ENCODE peak calls at places on chromosome 12, in six cellular contexts. One of them, this sample, is unnamed.

GRCh38 chr12:131745706-131746105 is 34.8 kb downstream of the SFSWAP start:
- DNase-seq in ovary: no peak
- DNase-seq in sigmoid colon: no peak
- DNase-seq in stomach: no peak
- DNase-seq in tibial nerve: no peak
- DNase-seq in A549: no peak
- DNase-seq in this sample: no peak

GRCh38 chr12:114976959-114977358 is 293.0 kb upstream of the TBX3 start:
- DNase-seq in A549: peak; percentile 77
- DNase-seq in ovary: no peak
- DNase-seq in stomach: no peak
- DNase-seq in sigmoid colon: no peak
- DNase-seq in tibial nerve: no peak
- DNase-seq in this sample: no peak

GRCh38 chr12:116415408-116416108 is 138.1 kb upstream of the MED13L start:
- DNase-seq in ovary: no peak
- DNase-seq in stomach: no peak
- DNase-seq in tibial nerve: no peak
- DNase-seq in sigmoid colon: no peak
- DNase-seq in A549: no peak
- DNase-seq in this sample: no peak

GRCh38 chr12:46627686-46628085 is 198.1 kb downstream of the SLC38A4 start:
- DNase-seq in sigmoid colon: no peak
- DNase-seq in tibial nerve: no peak
- DNase-seq in ovary: no peak
- DNase-seq in stomach: no peak
- DNase-seq in A549: no peak
- DNase-seq in this sample: no peak

GRCh38 chr12:91926810-91927209 is 218.8 kb downstream of the BTG1 start:
- DNase-seq in tibial nerve: no peak
- DNase-seq in A549: peak; percentile 84
- DNase-seq in stomach: no peak
- DNase-seq in sigmoid colon: no peak
- DNase-seq in ovary: no peak
- DNase-seq in this sample: no peak

GRCh38 chr12:122889658-122890561 is 6.0 kb downstream of the VPS37B start:
- DNase-seq in tibial nerve: no peak
- DNase-seq in sigmoid colon: no peak
- DNase-seq in stomach: no peak
- DNase-seq in A549: no peak
- DNase-seq in ovary: no peak
- DNase-seq in this sample: no peak

GRCh38 chr12:131766382-131767107 is 55.7 kb downstream of the SFSWAP start:
- DNase-seq in stomach: no peak
- DNase-seq in ovary: peak; percentile 25
- DNase-seq in A549: no peak
- DNase-seq in sigmoid colon: no peak
- DNase-seq in tibial nerve: no peak
- DNase-seq in this sample: no peak

GRCh38 chr12:79782197-79782890 is 91.6 kb upstream of the PAWR start:
- DNase-seq in ovary: no peak
- DNase-seq in stomach: no peak
- DNase-seq in sigmoid colon: no peak
- DNase-seq in A549: peak; percentile 19
- DNase-seq in tibial nerve: no peak
- DNase-seq in this sample: no peak

GRCh38 chr12:123131879-123132402 is 18.9 kb downstream of the PITPNM2 start:
- DNase-seq in sigmoid colon: no peak
- DNase-seq in stomach: peak; percentile 71
- DNase-seq in A549: no peak
- DNase-seq in ovary: no peak
- DNase-seq in tibial nerve: no peak
- DNase-seq in this sample: peak; percentile 59

GRCh38 chr12:86660000-86660399 is 403.8 kb upstream of the MGAT4C start:
- DNase-seq in stomach: no peak
- DNase-seq in A549: peak; percentile 88
- DNase-seq in tibial nerve: no peak
- DNase-seq in sigmoid colon: no peak
- DNase-seq in ovary: no peak
- DNase-seq in this sample: no peak

GRCh38 chr12:92551853-92552397 is 150.9 kb upstream of the PLEKHG7 start:
- DNase-seq in stomach: no peak
- DNase-seq in A549: peak; percentile 55
- DNase-seq in sigmoid colon: no peak
- DNase-seq in ovary: no peak
- DNase-seq in tibial nerve: no peak
- DNase-seq in this sample: no peak

GRCh38 chr12:43969882-43970281 is 134.0 kb downstream of the TMEM117 start:
- DNase-seq in A549: peak; percentile 41
- DNase-seq in tibial nerve: no peak
- DNase-seq in ovary: no peak
- DNase-seq in sigmoid colon: no peak
- DNase-seq in stomach: no peak
- DNase-seq in this sample: no peak

GRCh38 chr12:62900686-62901272 is 34.2 kb downstream of the PPM1H start:
- DNase-seq in A549: no peak
- DNase-seq in stomach: no peak
- DNase-seq in ovary: no peak
- DNase-seq in tibial nerve: no peak
- DNase-seq in sigmoid colon: no peak
- DNase-seq in this sample: no peak

GRCh38 chr12:31106101-31106803 is 32.6 kb downstream of the DDX11 start:
- DNase-seq in tibial nerve: no peak
- DNase-seq in A549: no peak
- DNase-seq in ovary: no peak
- DNase-seq in stomach: no peak
- DNase-seq in sigmoid colon: no peak
- DNase-seq in this sample: no peak

GRCh38 chr12:57522019-57522886 is at the start of gene MBD6:
- DNase-seq in stomach: peak; percentile 94
- DNase-seq in tibial nerve: peak; percentile 86
- DNase-seq in sigmoid colon: peak; percentile 99
- DNase-seq in ovary: peak; percentile 98
- DNase-seq in A549: peak; percentile 95
- DNase-seq in this sample: peak; percentile 94
- TF ChIP-seq EP300 in stomach: peak; percentile 2
- TF ChIP-seq EP300 in tibial nerve: peak; percentile 85
- TF ChIP-seq EP300 in sigmoid colon: no peak
- TF ChIP-seq EP300 in ovary: no peak
- TF ChIP-seq EP300 in A549: peak; percentile 25
- TF ChIP-seq EP300 in this sample: no peak

GRCh38 chr12:50162225-50162624 is 4.9 kb downstream of the CERS5 start:
- DNase-seq in tibial nerve: no peak
- DNase-seq in A549: no peak
- DNase-seq in ovary: no peak
- DNase-seq in stomach: no peak
- DNase-seq in sigmoid colon: no peak
- DNase-seq in this sample: no peak

GRCh38 chr12:50156641-50157040 is 10.5 kb downstream of the CERS5 start:
- DNase-seq in sigmoid colon: no peak
- DNase-seq in A549: no peak
- DNase-seq in ovary: no peak
- DNase-seq in tibial nerve: no peak
- DNase-seq in stomach: no peak
- DNase-seq in this sample: no peak

GRCh38 chr12:50164963-50165362 is 2.2 kb downstream of the CERS5 start:
- DNase-seq in tibial nerve: no peak
- DNase-seq in ovary: no peak
- DNase-seq in stomach: no peak
- DNase-seq in sigmoid colon: no peak
- DNase-seq in A549: no peak
- DNase-seq in this sample: no peak

GRCh38 chr12:50157259-50157658 is 9.9 kb downstream of the CERS5 start:
- DNase-seq in A549: no peak
- DNase-seq in ovary: no peak
- DNase-seq in tibial nerve: no peak
- DNase-seq in sigmoid colon: no peak
- DNase-seq in stomach: no peak
- DNase-seq in this sample: no peak

DNA sequence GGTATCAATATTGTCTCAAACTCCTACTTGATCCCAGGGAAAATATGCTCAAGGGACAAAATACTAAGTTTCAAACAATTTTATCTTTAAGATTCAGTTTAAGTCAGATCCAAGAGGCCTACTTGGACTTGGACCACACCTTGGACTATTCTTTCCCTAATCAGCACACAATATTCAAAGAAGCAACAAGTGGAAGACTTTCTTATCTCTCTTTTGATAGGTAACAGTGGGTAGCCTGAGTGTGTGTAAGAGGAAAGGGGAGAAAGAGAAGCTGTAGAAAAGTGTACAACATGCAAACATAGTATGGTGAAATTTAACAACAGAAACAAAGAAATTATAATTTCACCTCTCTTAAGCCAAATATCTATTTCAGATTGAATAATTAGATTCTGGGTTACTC is 6.5 kb downstream of the CERS5 start:
- DNase-seq in tibial nerve: no peak
- DNase-seq in A549: no peak
- DNase-seq in sigmoid colon: no peak
- DNase-seq in stomach: no peak
- DNase-seq in ovary: no peak
- DNase-seq in this sample: no peak
- TF ChIP-seq EP300 in tibial nerve: no peak
- TF ChIP-seq EP300 in A549: no peak
- TF ChIP-seq EP300 in sigmoid colon: no peak
- TF ChIP-seq EP300 in stomach: no peak
- TF ChIP-seq EP300 in ovary: no peak
- TF ChIP-seq EP300 in this sample: no peak

DNA sequence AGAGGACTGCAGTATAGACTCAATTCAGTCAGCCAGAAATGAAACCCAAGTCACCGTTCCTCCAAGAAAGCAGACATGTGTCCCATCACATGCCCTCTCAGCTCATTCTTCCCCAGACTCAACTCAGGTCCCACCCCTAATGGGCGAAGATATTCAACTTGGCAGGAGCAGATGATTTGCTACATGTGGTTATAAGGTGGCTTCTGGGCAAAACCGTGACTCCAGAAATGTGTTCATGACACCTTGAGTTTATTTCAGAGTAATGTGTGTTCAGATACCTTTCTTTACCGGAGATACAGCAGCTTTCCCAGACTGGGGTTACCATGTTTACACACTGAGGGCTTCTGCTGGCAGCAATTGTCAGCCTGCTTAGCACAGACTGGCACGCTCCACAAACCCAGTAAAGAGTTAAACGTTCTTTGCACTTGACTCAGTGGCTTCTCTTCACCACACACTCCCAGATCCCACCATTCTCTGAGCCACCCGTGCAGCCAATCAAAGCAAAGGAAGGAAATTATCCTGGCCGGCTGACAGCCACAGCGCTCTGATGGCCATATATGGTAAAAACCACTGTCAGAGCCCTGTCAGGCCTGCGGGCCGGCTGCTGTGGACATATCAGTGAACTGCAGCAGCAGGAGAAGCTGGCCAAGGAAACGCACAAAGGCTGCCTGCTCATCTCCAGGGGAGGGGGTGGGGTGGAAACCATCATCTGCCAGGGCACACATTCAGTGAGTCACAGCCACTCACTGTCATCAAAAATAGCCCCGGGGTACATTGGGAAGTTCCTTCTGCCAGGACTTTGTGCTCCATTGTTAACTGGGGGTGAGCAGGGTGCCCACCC is 39.9 kb downstream of the CORO1C start:
- DNase-seq in sigmoid colon: peak; percentile 99
- DNase-seq in stomach: peak; percentile 80
- DNase-seq in A549: peak; percentile 99
- DNase-seq in ovary: peak; percentile 95
- DNase-seq in tibial nerve: peak; percentile 90
- DNase-seq in this sample: peak; percentile 90
- TF ChIP-seq EP300 in sigmoid colon: peak; percentile 66
- TF ChIP-seq EP300 in stomach: peak; percentile 78
- TF ChIP-seq EP300 in A549: peak; percentile 40
- TF ChIP-seq EP300 in ovary: peak; percentile 41
- TF ChIP-seq EP300 in tibial nerve: peak; percentile 89
- TF ChIP-seq EP300 in this sample: peak; percentile 46

DNA sequence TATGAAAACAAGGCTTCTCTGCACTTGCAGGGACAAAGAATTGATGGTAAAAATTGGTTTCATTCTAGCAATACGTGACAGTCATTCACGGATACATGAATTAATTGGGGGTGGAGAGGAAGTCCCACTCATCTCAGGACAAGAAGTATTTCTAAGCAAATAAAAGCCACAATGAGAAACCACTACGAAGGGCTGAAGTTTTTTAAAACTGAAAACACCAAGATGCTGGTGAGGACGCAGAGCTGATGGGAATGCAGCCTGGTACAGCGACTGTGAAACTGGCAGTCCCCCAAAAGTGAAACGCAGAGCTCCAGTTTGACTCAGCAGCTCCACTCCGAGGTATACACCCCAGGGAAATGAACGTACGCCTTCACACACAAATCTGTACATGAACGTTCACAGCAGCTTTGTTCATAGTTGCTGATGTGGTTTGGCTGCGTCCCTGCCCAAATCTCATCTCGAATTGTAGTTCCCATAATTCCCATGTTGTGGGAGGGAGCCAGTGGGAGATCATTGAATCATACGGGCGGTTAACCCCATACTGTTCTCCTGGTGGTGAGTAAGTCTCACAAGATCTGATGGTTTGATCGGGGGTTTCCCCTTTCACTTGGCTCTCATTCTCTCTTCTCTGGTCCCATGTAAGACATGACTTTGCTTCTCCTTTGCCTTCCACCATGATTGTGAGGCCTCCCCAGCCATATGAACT is 89.0 kb downstream of the SCARB1 start:
- DNase-seq in tibial nerve: no peak
- DNase-seq in ovary: peak; percentile 64
- DNase-seq in A549: no peak
- DNase-seq in stomach: no peak
- DNase-seq in sigmoid colon: peak; percentile 84
- DNase-seq in this sample: peak; percentile 48
- TF ChIP-seq EP300 in tibial nerve: peak; percentile 33
- TF ChIP-seq EP300 in ovary: no peak
- TF ChIP-seq EP300 in A549: no peak
- TF ChIP-seq EP300 in stomach: no peak
- TF ChIP-seq EP300 in sigmoid colon: no peak
- TF ChIP-seq EP300 in this sample: no peak

GRCh38 chr12:104579716-104580495 is 123.2 kb downstream of the CHST11 start:
- DNase-seq in stomach: no peak
- DNase-seq in sigmoid colon: no peak
- DNase-seq in ovary: no peak
- DNase-seq in tibial nerve: no peak
- DNase-seq in A549: no peak
- DNase-seq in this sample: no peak
- TF ChIP-seq EP300 in stomach: no peak
- TF ChIP-seq EP300 in sigmoid colon: no peak
- TF ChIP-seq EP300 in ovary: no peak
- TF ChIP-seq EP300 in tibial nerve: no peak
- TF ChIP-seq EP300 in A549: no peak
- TF ChIP-seq EP300 in this sample: no peak

This sample was measured in transverse colon.